ENCODE peak calls at places on chromosomes 1 and 21, in five cellular contexts. D, B, E, K and S are unnamed samples.

GRCh38 chr1:226975909-226976670 is 36.0 kb downstream of the COQ8A start:
- DNase-seq in D (no peak), B (no peak), E (no peak), K (no peak), S (no peak)

GRCh38 chr1:221849110-221849509 is 107.2 kb upstream of the DUSP10 start:
- DNase-seq in D (no peak), B (no peak), E (no peak), K (no peak), S (no peak)

GRCh38 chr1:40140211-40140709 is 20.9 kb upstream of the RLF start:
- DNase-seq in D (no peak), B (no peak), E (peak), K (no peak), S (peak)

GRCh38 chr21:34029724-34030528 is 43.5 kb upstream of the MRPS6 start:
- DNase-seq in D (peak), B (peak), E (peak), K (peak), S (peak)

GRCh38 chr1:175338447-175339135 is 146.0 kb upstream of the KIAA0040 start:
- DNase-seq in D (no peak), B (peak), E (peak), K (peak), S (peak)

GRCh38 chr1:197001828-197002227 is 24.5 kb downstream of the CFHR5 start:
- DNase-seq in D (no peak), B (no peak), E (no peak), K (no peak), S (no peak)

GRCh38 chr1:22562584-22563551 is at the start of gene EPHA8:
- DNase-seq in D (no peak), B (no peak), E (no peak), K (no peak), S (peak)

GRCh38 chr1:192270398-192270797 is 46.4 kb upstream of the RGS21 start:
- DNase-seq in D (no peak), B (no peak), E (no peak), K (no peak), S (no peak)

GRCh38 chr21:36835383-36835795 is 131.1 kb downstream of the HLCS start:
- DNase-seq in D (no peak), B (no peak), E (no peak), K (no peak), S (no peak)

GRCh38 chr1:244160455-244161020 is 109.5 kb downstream of the ZBTB18 start:
- DNase-seq in D (no peak), B (no peak), E (no peak), K (no peak), S (no peak)

GRCh38 chr21:43634618-43635017 is 24.7 kb downstream of the HSF2BP start:
- DNase-seq in D (no peak), B (no peak), E (peak), K (no peak), S (peak)

GRCh38 chr1:19046972-19047371 is 90.5 kb upstream of the IFFO2 start:
- DNase-seq in D (no peak), B (no peak), E (no peak), K (no peak), S (no peak)

GRCh38 chr1:64884261-64885040 is 81.9 kb downstream of the JAK1 start:
- DNase-seq in D (no peak), B (no peak), E (no peak), K (no peak), S (no peak)
- H2BK12ac ChIP-seq in D (no peak), B (no peak), E (no peak), K (no peak), S (no peak)

DNA sequence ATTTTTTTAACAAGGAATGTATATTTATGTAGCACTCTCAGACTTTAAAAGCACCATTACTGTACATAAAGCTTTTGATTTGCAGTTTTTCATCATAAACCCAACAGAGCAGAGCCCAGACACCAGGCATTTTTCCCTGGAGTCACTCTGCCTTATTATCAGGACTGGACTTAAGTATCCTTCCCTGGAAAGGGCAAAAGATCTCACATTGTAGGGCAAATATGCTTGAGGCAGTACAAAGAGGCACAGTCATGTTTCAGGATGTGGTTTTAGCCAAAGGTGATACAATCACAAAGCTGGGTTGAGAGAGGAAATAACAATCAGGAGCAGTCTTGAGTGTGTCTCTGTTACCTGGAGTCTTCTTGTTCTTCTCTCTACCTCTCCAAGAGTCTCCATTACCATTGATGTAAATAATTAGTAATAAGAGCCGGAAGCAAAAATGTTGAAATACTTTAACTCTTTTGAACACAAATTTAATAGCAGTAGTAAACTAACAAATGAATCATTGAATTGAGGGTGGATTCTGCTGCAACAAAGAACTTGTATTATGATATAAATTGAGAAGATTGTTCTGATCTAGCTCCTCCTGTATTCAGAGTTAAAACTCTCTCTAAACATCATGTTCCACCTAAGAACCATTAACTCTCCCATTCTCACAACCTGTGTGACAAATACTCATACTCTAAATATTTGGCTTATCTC is 160.5 kb downstream of the LTN1 start:
- DNase-seq in D (no peak), B (no peak), E (peak), K (no peak), S (peak)
- H2BK12ac ChIP-seq in D (no peak), B (no peak), E (no peak), K (no peak), S (no peak)

GRCh38 chr1:248375446-248375845 is at the start of gene OR2T6:
- DNase-seq in D (no peak), B (no peak), E (no peak), K (no peak), S (no peak)
- H2BK12ac ChIP-seq in D (no peak), B (no peak), E (no peak), K (no peak), S (no peak)

DNA sequence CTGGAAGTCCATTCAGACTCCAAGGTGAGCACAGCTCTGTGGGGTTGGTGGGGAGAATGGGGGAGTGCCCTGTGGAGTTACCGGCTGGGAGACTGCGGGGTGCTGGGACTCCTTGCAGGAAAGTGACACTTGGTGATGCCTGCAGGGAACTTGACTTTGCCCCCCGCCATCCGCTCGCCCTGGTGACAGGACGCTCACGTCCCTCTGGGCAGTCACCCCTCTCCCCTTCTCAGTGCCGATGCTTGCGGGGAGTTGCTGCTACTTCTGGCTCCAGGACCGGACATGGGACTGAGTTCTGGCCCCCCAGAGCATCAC is 209.5 kb upstream of the C1orf174 start:
- DNase-seq in D (no peak), B (no peak), E (no peak), K (no peak), S (no peak)
- H2BK12ac ChIP-seq in D (no peak), B (no peak), E (no peak), K (no peak), S (no peak)